ENCODE peak calls at places on chromosomes 12 and 14, in ten cellular contexts. G is amygdala, S is NCI-H1092 treated with DMSO at 0.1 percent for 48 hours, W is GOT3, M is fibroblast of mammary gland, O is Right ventricle myocardium superior, P is NCI-H1436, R is lower lobe of right lung, L is left colon, D is fibroblast of pulmonary artery. N is an unnamed sample.
A peak's percentile ranks its signal among the peaks of the same experiment; 100 is the strongest.

GRCh38 chr12:78683031-78683430 is 181.5 kb upstream of the SYT1 start:
- DNase-seq in D (peak; percentile 26), G (no peak), L (no peak), O (no peak), R (no peak), W (no peak), S (no peak), M (no peak), P (no peak), N (no peak)

GRCh38 chr12:19440019-19440858 is 947 bp downstream of the AEBP2 start:
- DNase-seq in L (peak; percentile 70), G (peak; percentile 21), W (no peak), D (peak; percentile 51), P (peak; percentile 23), R (peak; percentile 64), O (peak; percentile 57), M (peak; percentile 53), S (peak; percentile 44), N (peak; percentile 86)

GRCh38 chr12:63086149-63086915 is 64.7 kb downstream of the AVPR1A start:
- DNase-seq in D (no peak), W (no peak), P (no peak), L (no peak), O (no peak), G (no peak), S (no peak), M (no peak), R (no peak), N (no peak)

GRCh38 chr12:3351731-3352130 is 139.3 kb upstream of the PRMT8 start:
- DNase-seq in W (no peak), D (no peak), G (no peak), O (no peak), L (no peak), R (no peak), P (no peak), M (no peak), S (no peak), N (no peak)

GRCh38 chr12:49962861-49963765 is 1.4 kb downstream of the AQP5 start:
- DNase-seq in D (no peak), M (no peak), S (peak; percentile 49), L (peak; percentile 60), G (no peak), P (peak; percentile 7), O (peak; percentile 80), W (no peak), R (peak; percentile 84), N (peak; percentile 68)

GRCh38 chr12:45789025-45789424 is 59.5 kb downstream of the ARID2 start:
- DNase-seq in M (peak; percentile 88), S (no peak), L (no peak), W (no peak), P (no peak), O (no peak), D (peak; percentile 87), R (no peak), G (no peak), N (no peak)

GRCh38 chr12:93050026-93050747 is 121.1 kb upstream of the EEA1 start:
- DNase-seq in O (no peak), R (no peak), L (no peak), D (peak; percentile 43), W (no peak), G (no peak), M (peak; percentile 46), S (no peak), P (no peak), N (no peak)

GRCh38 chr14:75487155-75487671 is 35.1 kb upstream of the BATF start:
- DNase-seq in O (no peak), D (no peak), W (no peak), L (no peak), G (no peak), P (no peak), M (no peak), S (no peak), R (no peak), N (no peak)

GRCh38 chr14:85516239-85517112 is 13.5 kb upstream of the FLRT2 start:
- DNase-seq in S (no peak), M (peak; percentile 92), R (no peak), W (no peak), G (no peak), L (no peak), O (no peak), D (peak; percentile 92), P (no peak), N (no peak)

GRCh38 chr14:80784824-80785223 is 156.7 kb downstream of the CEP128 start:
- DNase-seq in R (no peak), S (no peak), L (no peak), M (peak; percentile 35), D (peak; percentile 43), W (no peak), O (no peak), P (no peak), G (no peak), N (no peak)

GRCh38 chr12:131015581-131016337 is 62.1 kb downstream of the ADGRD1 start:
- DNase-seq in O (no peak), G (no peak), L (no peak), M (no peak), S (no peak), P (no peak), D (no peak), R (peak; percentile 22), W (no peak), N (no peak)

GRCh38 chr12:14771651-14772137 is 31.6 kb downstream of the WBP11 start:
- DNase-seq in M (no peak), O (no peak), S (no peak), W (no peak), G (no peak), L (no peak), R (no peak), D (no peak), P (no peak), N (no peak)

GRCh38 chr12:28130625-28131598 is 59.3 kb upstream of the CCDC91 start:
- DNase-seq in W (no peak), R (no peak), D (peak; percentile 100), G (no peak), L (no peak), S (no peak), M (peak; percentile 96), O (no peak), P (no peak), N (no peak)

GRCh38 chr14:95875831-95876768 is 532 bp upstream of the TUNAR start:
- DNase-seq in M (no peak), P (peak; percentile 57), W (no peak), D (no peak), S (peak; percentile 70), O (no peak), G (no peak), L (no peak), R (no peak), N (no peak)

GRCh38 chr14:50957296-50957695 is 13.0 kb upstream of the PYGL start:
- DNase-seq in R (no peak), S (no peak), O (no peak), P (no peak), M (peak; percentile 84), G (no peak), L (no peak), D (peak; percentile 70), W (no peak), N (no peak)

GRCh38 chr14:92702441-92702918 is 45.9 kb downstream of the LGMN start:
- DNase-seq in L (no peak), P (no peak), W (no peak), O (no peak), D (no peak), S (no peak), M (no peak), G (no peak), R (no peak), N (no peak)

GRCh38 chr12:99121476-99121965 is 476.4 kb downstream of the APAF1 start:
- DNase-seq in S (peak; percentile 55), L (no peak), G (no peak), R (no peak), P (peak; percentile 25), M (no peak), W (no peak), O (no peak), D (no peak), N (no peak)

GRCh38 chr12:11773889-11774677 is 124.6 kb downstream of the ETV6 start:
- DNase-seq in D (no peak), G (no peak), L (no peak), O (no peak), M (no peak), S (no peak), W (no peak), R (peak; percentile 65), P (no peak), N (no peak)

GRCh38 chr12:24960222-24960855 is 11.4 kb upstream of the BCAT1 start:
- DNase-seq in R (no peak), P (no peak), S (no peak), O (no peak), D (peak; percentile 71), L (no peak), W (no peak), G (no peak), M (peak; percentile 69), N (no peak)

GRCh38 chr12:11812558-11813421 is 163.3 kb downstream of the ETV6 start:
- DNase-seq in S (peak; percentile 63), O (peak; percentile 57), M (no peak), D (peak; percentile 33), P (peak; percentile 51), R (no peak), G (no peak), L (peak; percentile 64), W (no peak), N (no peak)

GRCh38 chr12:122979908-122980191 is 631 bp upstream of the ARL6IP4 start:
- DNase-seq in G (no peak), W (no peak), M (no peak), O (no peak), R (no peak), D (peak; percentile 12), L (no peak), P (no peak), S (no peak), N (no peak)

GRCh38 chr14:79961197-79961596 is 250.1 kb downstream of the DIO2 start:
- DNase-seq in S (no peak), W (no peak), G (no peak), L (no peak), M (no peak), O (no peak), R (no peak), P (no peak), D (no peak), N (peak; percentile 81)

GRCh38 chr12:120941846-120942405 is 36.4 kb upstream of the HNF1A start:
- DNase-seq in S (no peak), R (no peak), O (no peak), G (no peak), W (no peak), L (no peak), P (no peak), M (no peak), D (no peak), N (peak; percentile 12)